ENCODE peak calls at places on chromosomes 7 and 10, in five cellular contexts. N is globus pallidus; W is naive thymus-derived CD4-positive, alpha-beta T cell; M is retinal pigment epithelial cell; G is SK-N-DZ. H is an unnamed sample.

GRCh38 chr10:80081801-80082750 is 3.6 kb downstream of the TMEM254 start:
- DNase-seq in M (no peak), N (no peak), G (no peak), W (no peak), H (no peak)

GRCh38 chr7:74501298-74501697 is 47.6 kb downstream of the GTF2IRD1 start:
- DNase-seq in G (no peak), N (no peak), M (no peak), W (no peak), H (no peak)

GRCh38 chr10:59234814-59235429 is 58.5 kb downstream of the PHYHIPL start:
- DNase-seq in N (peak), M (no peak), W (no peak), G (peak), H (peak)

GRCh38 chr10:23481351-23481961 is 42.6 kb downstream of the OTUD1 start:
- DNase-seq in W (no peak), G (no peak), M (no peak), N (no peak), H (no peak)

GRCh38 chr10:89592539-89592938 is 52.5 kb downstream of the PANK1 start:
- DNase-seq in N (no peak), W (no peak), G (no peak), M (no peak), H (no peak)

GRCh38 chr7:16702433-16702832 is 51.1 kb upstream of the TSPAN13 start:
- DNase-seq in W (no peak), M (no peak), N (no peak), G (no peak), H (no peak)

GRCh38 chr7:125871431-125871830 is 941.8 kb upstream of the POT1 start:
- DNase-seq in N (no peak), W (no peak), G (no peak), M (no peak), H (no peak)

GRCh38 chr7:149854611-149855367 is 16.6 kb downstream of the ZNF862 start:
- DNase-seq in M (peak), G (peak), W (no peak), N (no peak), H (peak)

GRCh38 chr10:79019961-79020491 is 48.7 kb upstream of the ZMIZ1 start:
- DNase-seq in W (no peak), M (no peak), G (peak), N (no peak), H (no peak)

GRCh38 chr10:110615057-110615630 is 29.0 kb upstream of the RBM20 start:
- DNase-seq in N (no peak), W (no peak), G (no peak), M (no peak), H (no peak)

GRCh38 chr7:93228302-93228701 is 2.0 kb upstream of the HEPACAM2 start:
- DNase-seq in N (peak), M (no peak), G (peak), W (no peak), H (peak)

GRCh38 chr10:87865201-87866025 is 2.0 kb downstream of the PTEN start:
- DNase-seq in N (no peak), M (no peak), W (no peak), G (no peak), H (no peak)

GRCh38 chr10:71770789-71771188 is 2.5 kb downstream of the VSIR start:
- DNase-seq in W (no peak), N (no peak), M (no peak), G (no peak), H (no peak)

GRCh38 chr10:132670546-132670945 is 115.4 kb downstream of the NKX6-2 start:
- DNase-seq in W (no peak), N (no peak), M (no peak), G (no peak), H (no peak)

H was measured in HCT116.